ENCODE peak calls at places on chromosomes 4 and X, in five cellular contexts. M, L, X, C and I are unnamed samples.

GRCh38 chr4:56026596-56026995 is 77.9 kb downstream of the CEP135 start:
- DNase-seq in M (no peak), L (no peak), X (no peak), C (no peak), I (no peak)

GRCh38 chr4:153676984-153677383 is 7.1 kb upstream of the TLR2 start:
- DNase-seq in M (no peak), L (no peak), X (no peak), C (no peak), I (no peak)

GRCh38 chr4:75169020-75169814 is 236.3 kb downstream of the PARM1 start:
- DNase-seq in M (no peak), L (no peak), X (no peak), C (peak; percentile 36), I (no peak)

GRCh38 chrX:44828008-44828605 is 15.7 kb upstream of the DUSP21 start:
- DNase-seq in M (peak; percentile 58), L (no peak), X (no peak), C (no peak), I (no peak)

GRCh38 chrX:82813671-82814078 is 694.4 kb upstream of the POU3F4 start:
- DNase-seq in M (peak; percentile 22), L (no peak), X (no peak), C (no peak), I (no peak)

GRCh38 chr4:6891436-6892170 is 18.0 kb upstream of the TBC1D14 start:
- DNase-seq in M (no peak), L (no peak), X (no peak), C (no peak), I (no peak)

GRCh38 chr4:63788271-63788670 is 621.0 kb downstream of the TECRL start:
- DNase-seq in M (no peak), L (no peak), X (no peak), C (no peak), I (no peak)

GRCh38 chrX:67543818-67544217 is at the start of gene AR:
- DNase-seq in M (peak; percentile 15), L (no peak), X (no peak), C (peak; percentile 76), I (no peak)

GRCh38 chr4:153649572-153649991 is 34.5 kb upstream of the TLR2 start:
- DNase-seq in M (no peak), L (no peak), X (no peak), C (peak; percentile 68), I (peak; percentile 21)

GRCh38 chr4:125482822-125483221 is 168.1 kb downstream of the FAT4 start:
- DNase-seq in M (no peak), L (no peak), X (no peak), C (no peak), I (no peak)

GRCh38 chrX:108001218-108001814 is 19.1 kb upstream of the TEX13B start:
- DNase-seq in M (peak; percentile 28), L (no peak), X (no peak), C (peak; percentile 68), I (peak; percentile 11)

GRCh38 chrX:145213504-145213903 is 33.8 kb upstream of the SPANXN1 start:
- DNase-seq in M (no peak), L (peak; percentile 4), X (no peak), C (peak; percentile 17), I (no peak)

GRCh38 chrX:52346462-52347165 is 22.2 kb upstream of the XAGE2 start:
- DNase-seq in M (no peak), L (no peak), X (no peak), C (no peak), I (no peak)

GRCh38 chrX:36961590-36961989 is 46.6 kb upstream of the FAM47C start:
- DNase-seq in M (peak; percentile 6), L (no peak), X (no peak), C (no peak), I (peak; percentile 1)

GRCh38 chrX:24547961-24548360 is 82.9 kb downstream of the PDK3 start:
- DNase-seq in M (no peak), L (no peak), X (no peak), C (no peak), I (no peak)

GRCh38 chr4:158782539-158783360 is 13.9 kb downstream of the FNIP2 start:
- DNase-seq in M (no peak), L (no peak), X (peak; percentile 46), C (no peak), I (peak; percentile 72)

DNA sequence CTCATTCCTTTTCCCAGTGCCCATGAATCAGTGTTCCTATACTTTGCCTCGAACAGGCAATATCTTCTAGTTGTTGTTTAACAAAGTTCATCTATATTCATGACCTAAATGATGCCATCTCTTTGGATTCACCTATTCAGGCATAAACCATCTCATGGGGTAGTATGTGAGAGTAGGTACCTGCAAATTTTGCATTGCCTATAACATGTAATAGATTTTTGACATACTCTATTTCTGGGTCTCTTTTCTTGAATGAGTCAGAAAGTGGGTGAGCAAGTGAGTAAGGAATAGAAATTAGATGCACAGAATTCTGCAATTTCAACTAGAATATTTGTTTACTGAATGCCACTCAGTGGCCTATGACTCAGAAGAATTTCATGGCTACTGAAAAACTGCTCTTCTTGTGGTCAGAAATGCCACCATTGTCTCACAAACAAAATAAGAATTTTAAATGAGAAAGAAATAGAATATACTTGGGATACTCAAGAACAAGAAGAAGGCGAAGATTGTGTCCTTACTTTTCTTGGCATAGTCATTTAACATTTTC is 86.7 kb downstream of the HHIP start:
- DNase-seq in M (no peak), L (no peak), X (no peak), C (no peak), I (no peak)
- TF ChIP-seq JUNB in M (no peak), L (no peak), X (no peak), C (no peak), I (no peak)

DNA sequence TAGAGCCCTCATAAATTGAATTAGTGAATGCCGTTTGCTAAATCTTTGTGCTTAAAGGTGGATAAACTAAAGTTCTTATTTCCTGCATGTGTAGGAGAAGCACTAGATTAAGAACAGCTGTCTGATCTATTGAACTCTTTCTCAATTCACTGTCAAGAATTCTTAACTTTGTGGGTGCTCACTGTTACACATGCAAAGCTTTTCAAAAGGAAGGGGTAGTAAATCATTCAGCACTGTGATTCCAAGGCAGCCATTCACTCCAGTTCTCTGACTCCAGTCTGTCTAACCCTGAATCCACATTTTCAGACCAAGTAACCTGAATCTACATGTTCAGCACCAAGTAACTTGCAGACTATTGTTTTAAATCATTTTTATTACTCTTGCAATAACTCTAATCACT is 1520.0 kb downstream of the PCDH18 start:
- DNase-seq in M (no peak), L (no peak), X (no peak), C (peak; percentile 15), I (no peak)
- TF ChIP-seq JUNB in M (no peak), L (no peak), X (no peak), C (no peak), I (no peak)

GRCh38 chrX:13051167-13051528 is 6.7 kb upstream of the FAM9C start:
- DNase-seq in M (no peak), L (no peak), X (no peak), C (no peak), I (no peak)
- TF ChIP-seq JUNB in M (no peak), L (no peak), X (no peak), C (no peak), I (no peak)

GRCh38 chr4:104549736-104550135 is 55.0 kb upstream of the CXXC4 start:
- DNase-seq in M (no peak), L (no peak), X (no peak), C (no peak), I (no peak)
- TF ChIP-seq JUNB in M (no peak), L (no peak), X (no peak), C (no peak), I (no peak)

GRCh38 chr4:172666711-172667368 is 501.8 kb upstream of the GALNT7 start:
- DNase-seq in M (no peak), L (no peak), X (no peak), C (peak; percentile 57), I (no peak)
- TF ChIP-seq JUNB in M (no peak), L (no peak), X (no peak), C (no peak), I (no peak)

GRCh38 chr4:77031544-77031943 is 44.2 kb downstream of the CCNI start:
- DNase-seq in M (no peak), L (no peak), X (no peak), C (no peak), I (no peak)
- TF ChIP-seq JUNB in M (no peak), L (no peak), X (no peak), C (no peak), I (no peak)

DNA sequence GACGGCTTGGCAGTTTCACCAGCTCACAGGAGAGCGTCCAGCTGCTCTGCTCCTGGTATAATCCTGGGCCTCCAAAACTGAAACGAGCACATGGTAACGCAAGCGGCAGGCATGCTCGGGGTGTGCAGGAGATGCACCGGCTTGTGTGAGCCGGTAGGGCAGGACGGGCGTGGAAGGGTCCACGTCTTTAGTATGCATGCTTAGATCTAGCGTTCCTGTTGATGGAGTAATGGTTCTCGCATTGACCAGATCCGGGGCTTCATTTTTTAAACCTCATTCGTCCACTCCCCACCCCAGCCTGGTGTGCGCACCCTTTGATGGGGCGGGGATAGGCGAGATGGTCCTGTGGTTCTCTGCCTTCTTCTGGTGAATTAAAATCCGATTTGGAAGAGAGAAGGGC is 39.7 kb downstream of the FAM149A start:
- DNase-seq in M (peak; percentile 26), L (no peak), X (no peak), C (peak; percentile 53), I (no peak)
- TF ChIP-seq JUNB in M (no peak), L (no peak), X (no peak), C (no peak), I (no peak)

DNA sequence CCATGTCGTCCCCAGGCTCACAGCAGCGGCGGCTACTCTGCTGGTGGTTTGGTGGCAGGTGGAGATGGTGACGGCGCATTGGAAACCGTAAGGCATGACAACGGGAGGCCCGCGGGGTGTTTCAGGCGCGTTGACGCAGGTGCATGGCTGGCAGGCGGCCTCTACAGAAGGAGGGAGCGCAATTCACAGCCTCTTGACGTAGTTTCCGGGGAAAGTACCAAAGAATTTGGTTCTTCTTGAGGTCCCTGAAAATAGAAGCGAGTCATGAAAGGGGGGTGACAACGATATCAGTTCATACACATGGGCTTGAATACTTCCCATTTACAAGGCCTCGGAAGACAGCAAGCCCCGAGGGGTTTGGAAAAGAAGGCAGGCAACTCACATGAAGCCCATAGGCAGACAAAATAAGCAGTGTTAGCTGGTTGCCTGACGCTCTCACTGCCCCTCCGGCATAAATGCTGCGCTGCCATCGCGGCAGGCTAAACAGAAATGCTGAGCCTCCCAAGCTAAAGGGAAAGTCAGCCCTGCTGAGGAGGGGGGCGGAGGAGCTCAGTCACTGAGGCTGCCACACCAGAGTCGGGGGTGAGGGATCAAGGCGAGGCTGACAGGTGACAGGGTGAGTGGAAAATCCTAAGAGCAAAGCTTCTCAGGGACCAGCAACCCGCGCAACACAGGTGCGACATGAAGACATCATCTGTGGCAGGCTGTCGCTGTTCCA is 52.3 kb upstream of the PDLIM3 start:
- DNase-seq in M (no peak), L (no peak), X (peak; percentile 26), C (peak; percentile 95), I (no peak)
- TF ChIP-seq JUNB in M (no peak), L (no peak), X (peak; percentile 17), C (no peak), I (no peak)

GRCh38 chr4:184286346-184286745 is 68.7 kb upstream of the ENPP6 start:
- DNase-seq in M (no peak), L (no peak), X (no peak), C (no peak), I (no peak)
- TF ChIP-seq JUNB in M (no peak), L (no peak), X (no peak), C (no peak), I (no peak)